ENCODE peak calls at places on chromosomes 3 and 15, in four cellular contexts. W, P, E and D are unnamed samples. For H3K4me1 and H3K36me3, the result is how much of the 10 kb centered on the place peaks cover.

GRCh38 chr15:33547876-33548275 is 237.1 kb downstream of the RYR3 start:
- DNase-seq in E (no peak), W (peak), P (no peak), D (no peak)

GRCh38 chr3:76495216-76495615 is 544.7 kb upstream of the ROBO2 start:
- DNase-seq in P (no peak), W (no peak), E (no peak), D (no peak)

GRCh38 chr15:56428821-56429458 is 36.0 kb downstream of the MNS1 start:
- DNase-seq in P (no peak), W (peak), E (no peak), D (no peak)

GRCh38 chr3:138559134-138559533 is 34.9 kb downstream of the CEP70 start:
- DNase-seq in W (no peak), P (no peak), E (no peak), D (no peak)

GRCh38 chr3:46027736-46028397 is 584 bp upstream of the XCR1 start:
- DNase-seq in P (no peak), W (no peak), E (no peak), D (no peak)

GRCh38 chr3:115436767-115437301 is 186.5 kb upstream of the GAP43 start:
- DNase-seq in W (peak), P (no peak), E (no peak), D (no peak)

GRCh38 chr3:49173792-49174170 is 2.4 kb downstream of the KLHDC8B start:
- DNase-seq in E (no peak), P (no peak), W (no peak), D (peak)

GRCh38 chr3:155079795-155080546 is at the start of gene MME:
- DNase-seq in E (peak), W (peak), P (no peak), D (peak)

GRCh38 chr15:34588046-34588674 is 4.7 kb upstream of the GOLGA8B start:
- DNase-seq in P (no peak), E (peak), W (peak), D (no peak)

GRCh38 chr15:36403351-36403750 is 176.1 kb upstream of the CDIN1 start:
- DNase-seq in P (no peak), W (no peak), E (no peak), D (no peak)

GRCh38 chr15:29852201-29852600 is 29.9 kb upstream of the TJP1 start:
- DNase-seq in E (no peak), W (no peak), P (no peak), D (no peak)

GRCh38 chr3:181723064-181723463 is 11.3 kb downstream of the SOX2 start:
- DNase-seq in W (no peak), E (no peak), P (no peak), D (no peak)

GRCh38 chr15:84685304-84685703 is 27.3 kb upstream of the NMB start:
- DNase-seq in P (peak), E (no peak), W (no peak), D (peak)

GRCh38 chr3:175005881-175006280 is 146.7 kb downstream of the NAALADL2 start:
- DNase-seq in W (no peak), E (no peak), P (no peak), D (no peak)

GRCh38 chr3:122921791-122922651 is 105.5 kb downstream of the SEMA5B start:
- DNase-seq in W (no peak), E (no peak), P (peak), D (no peak)

GRCh38 chr3:131402391-131403039 is 20.9 kb downstream of the NUDT16 start:
- DNase-seq in P (no peak), E (no peak), W (peak), D (no peak)

GRCh38 chr15:33194237-33194636 is 277 bp downstream of the FMN1 start:
- DNase-seq in E (no peak), W (no peak), P (no peak), D (no peak)

GRCh38 chr3:21752749-21753347 is 1.8 kb upstream of the ZNF385D start:
- DNase-seq in E (no peak), W (peak), P (no peak), D (no peak)

GRCh38 chr3:195062866-195063540 is 208.0 kb downstream of the XXYLT1 start:
- DNase-seq in E (no peak), P (no peak), W (no peak), D (no peak)

GRCh38 chr3:109355625-109356441 is 18.5 kb upstream of the DPPA4 start:
- DNase-seq in P (no peak), E (no peak), W (no peak), D (no peak)

GRCh38 chr15:38216763-38217162 is 35.9 kb upstream of the SPRED1 start:
- DNase-seq in E (no peak), W (no peak), P (no peak), D (no peak)

GRCh38 chr3:129890125-129890524 is 3.4 kb downstream of the TMCC1 start:
- DNase-seq in W (peak), P (no peak), E (peak), D (no peak)

GRCh38 chr15:50192926-50193595 is 11.1 kb downstream of the SLC27A2 start:
- DNase-seq in W (no peak), E (no peak), P (no peak), D (no peak)

GRCh38 chr3:123586966-123587365 is 2.1 kb upstream of the HACD2 start:
- DNase-seq in W (no peak), P (no peak), E (no peak), D (no peak)

GRCh38 chr3:162441716-162442115 is 945.1 kb downstream of the OTOL1 start:
- DNase-seq in E (no peak), P (no peak), W (no peak), D (no peak)

GRCh38 chr3:25576836-25577454 is 87.8 kb downstream of the TOP2B start:
- DNase-seq in P (no peak), E (no peak), W (no peak), D (no peak)

GRCh38 chr15:42141795-42142667 is 14.4 kb downstream of the PLA2G4F start:
- DNase-seq in E (no peak), W (no peak), P (peak), D (no peak)

GRCh38 chr3:113254171-113254947 is 43.0 kb downstream of the BOC start:
- DNase-seq in W (no peak), E (no peak), P (no peak), D (no peak)

GRCh38 chr3:62237296-62237948 is 135.9 kb downstream of the FEZF2 start:
- DNase-seq in E (no peak), P (no peak), W (no peak), D (no peak)

GRCh38 chr3:131386429-131386926 is 4.9 kb downstream of the NUDT16 start:
- DNase-seq in W (peak), E (peak), P (peak), D (peak)

GRCh38 chr3:146308222-146308621 is 57.3 kb upstream of the PLSCR4 start:
- DNase-seq in E (no peak), W (peak), P (no peak), D (no peak)

GRCh38 chr3:138196023-138196422 is 8.9 kb downstream of the ARMC8 start:
- DNase-seq in E (no peak), W (no peak), P (no peak), D (no peak)

GRCh38 chr3:134102976-134103375 is 73.3 kb upstream of the SLCO2A1 start:
- DNase-seq in P (no peak), E (no peak), W (no peak), D (no peak)

GRCh38 chr3:120820748-120821147 is 78.2 kb downstream of the GTF2E1 start:
- DNase-seq in E (no peak), W (no peak), P (no peak), D (no peak)

GRCh38 chr3:124586126-124587052 is 143.9 kb upstream of the UMPS start:
- DNase-seq in E (peak), W (no peak), P (no peak), D (no peak)

DNA sequence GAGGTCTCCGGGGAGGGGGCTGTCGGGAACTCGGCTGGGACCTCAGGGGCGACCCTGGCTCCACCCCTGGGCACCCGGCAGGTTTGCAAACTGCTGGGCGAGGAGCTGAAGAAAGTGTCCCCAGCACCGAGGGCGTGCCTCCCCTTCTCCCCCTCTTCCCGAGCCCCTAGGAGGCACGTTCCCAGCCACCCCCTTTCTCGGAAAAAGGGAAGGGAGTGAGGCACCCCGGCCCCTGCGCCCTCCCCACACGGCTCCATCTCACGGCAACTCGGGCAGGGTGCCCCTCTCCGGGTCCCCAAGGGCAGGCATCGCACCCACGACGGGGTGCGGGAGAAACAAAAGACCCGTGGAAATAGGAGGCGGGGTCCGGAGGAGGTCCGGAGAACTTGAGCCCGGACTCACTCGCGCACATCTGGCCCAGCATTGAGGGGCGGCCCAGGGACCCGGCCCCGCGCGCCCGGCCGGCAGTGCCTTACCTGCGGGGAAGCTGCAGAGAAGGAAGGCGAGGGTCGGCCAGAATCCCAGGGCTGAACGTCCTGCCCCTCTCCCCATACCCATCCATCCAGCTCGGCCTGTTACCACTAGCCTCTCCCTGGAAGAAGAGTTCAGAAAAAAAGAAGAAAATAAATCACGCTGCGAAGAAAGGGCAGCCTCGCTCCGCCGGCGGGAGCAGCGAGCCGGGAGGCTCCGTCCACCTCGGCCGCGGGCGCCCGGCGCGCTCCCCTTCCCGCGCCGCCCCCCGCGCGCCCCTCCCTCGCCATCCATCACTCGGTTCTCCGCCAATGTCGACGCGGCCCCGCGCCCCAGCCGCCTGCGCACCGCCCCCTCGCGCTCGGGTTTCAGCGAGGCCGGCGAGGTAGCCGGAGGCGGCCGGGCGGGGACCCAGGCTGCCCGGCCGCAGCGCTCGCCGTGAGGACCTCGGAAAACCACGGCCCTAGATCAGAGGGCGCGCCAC is 16.3 kb downstream of the RGMA start:
- DNase-seq in P (peak), W (peak), E (peak), D (peak)
- H3K4me1 ChIP-seq in P (under half), W (under half), E (under half), D (half or more)

DNA sequence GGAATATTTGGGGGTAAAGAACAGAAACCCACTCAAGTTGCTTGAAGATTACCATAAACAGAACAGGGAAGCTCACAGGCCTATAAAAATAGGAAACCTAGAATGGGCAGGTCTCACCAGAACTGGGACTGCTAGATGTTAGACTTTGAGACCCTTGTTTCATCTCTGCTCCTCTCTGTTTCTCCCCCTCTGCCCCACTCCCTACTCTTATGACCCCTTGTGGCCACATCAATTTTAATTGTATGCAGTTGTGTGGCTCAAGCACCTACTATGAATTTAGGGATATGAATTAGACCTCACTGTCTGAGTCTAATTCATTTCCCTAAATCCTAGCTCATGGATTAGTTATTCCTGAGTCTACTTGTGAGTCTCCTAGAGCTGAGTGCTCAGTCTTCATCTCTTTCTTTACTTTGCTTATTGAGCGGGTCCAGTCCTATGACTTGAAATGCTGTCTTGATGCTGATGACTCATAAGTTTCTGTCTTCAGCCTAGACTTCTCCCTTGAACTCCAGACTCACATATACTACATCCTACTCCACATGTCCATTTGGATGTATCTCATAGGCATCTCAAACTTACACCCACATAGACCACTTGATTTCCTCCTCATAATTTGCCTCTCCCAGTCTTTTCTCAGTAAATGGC is 78.7 kb downstream of the ITPR1 start:
- DNase-seq in E (no peak), P (no peak), W (peak), D (no peak)
- TF ChIP-seq CTCF in E (no peak), P (no peak), W (peak), D (peak)

DNA sequence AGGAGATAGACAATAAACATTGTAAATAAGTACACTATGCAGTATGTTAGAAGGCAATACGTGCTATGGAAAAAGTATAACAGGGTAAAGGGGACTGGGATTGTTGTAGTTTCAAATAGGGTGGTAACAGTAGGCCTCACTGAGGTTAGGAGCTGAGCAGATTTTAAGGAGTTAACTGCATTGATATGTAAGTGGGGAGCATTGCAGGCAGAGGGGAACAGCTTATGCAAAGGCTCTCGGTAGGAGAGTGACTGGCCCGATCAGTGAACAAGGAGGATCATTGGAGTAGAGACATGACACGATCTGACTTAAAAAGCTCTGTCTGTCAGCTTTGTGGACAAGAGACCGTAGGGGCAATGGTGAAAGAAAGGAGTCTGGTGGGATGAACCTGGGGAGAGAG is 46.8 kb downstream of the PCCB start:
- DNase-seq in E (no peak), W (no peak), P (no peak), D (no peak)
- H3K36me3 ChIP-seq in E (under half), W (under half), P (under half), D (half or more)

DNA sequence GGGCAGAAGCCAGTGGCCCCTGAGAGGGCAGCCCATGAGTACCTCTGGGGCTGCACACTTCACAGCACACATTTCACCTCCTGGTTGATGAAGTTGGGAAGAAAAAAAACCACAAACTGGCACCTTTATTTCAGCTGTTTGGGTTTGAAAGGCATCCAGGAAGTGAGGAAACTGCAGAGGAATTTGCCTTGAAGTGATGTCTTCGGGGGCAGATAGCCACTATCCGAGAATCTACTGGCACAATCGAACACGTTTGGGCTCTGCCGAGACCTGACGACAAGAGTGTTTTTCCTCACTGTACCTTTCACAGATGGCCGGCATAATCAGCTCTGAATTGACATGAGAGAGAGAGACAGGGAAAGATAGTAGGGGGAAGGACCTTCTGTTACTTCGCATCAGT is 59.7 kb downstream of the LRIG1 start:
- DNase-seq in E (no peak), P (no peak), W (peak), D (no peak)
- H3K4me1 ChIP-seq in E (half or more), P (under half), W (under half), D (half or more)

DNA sequence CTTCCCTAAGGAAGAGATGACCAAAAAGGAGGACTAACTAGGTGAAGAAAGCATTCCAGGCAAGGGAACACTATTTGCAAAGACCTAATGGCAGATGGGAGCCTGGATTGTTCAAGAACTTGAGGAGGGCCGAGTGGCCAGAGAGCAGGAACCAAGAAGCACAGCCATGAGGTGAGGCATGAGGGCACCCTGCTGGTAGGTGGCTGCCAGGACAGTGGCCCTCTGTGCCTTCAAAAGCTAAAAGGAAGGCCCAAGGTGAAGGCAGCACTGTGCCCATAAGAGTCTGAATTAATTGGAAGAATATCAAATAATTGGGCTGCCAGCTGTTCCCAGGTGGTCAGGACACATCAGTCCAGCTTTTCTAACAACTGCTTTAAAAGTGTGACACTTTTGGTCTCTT is 27.9 kb upstream of the CTDSPL start:
- DNase-seq in P (no peak), E (no peak), W (no peak), D (no peak)
- TF ChIP-seq CTCF in P (no peak), E (no peak), W (no peak), D (peak)

GRCh38 chr3:42190701-42191442 is 75.1 kb downstream of the CCK start:
- DNase-seq in P (no peak), E (peak), W (peak), D (no peak)
- H3K36me3 ChIP-seq in P (under half), E (under half), W (under half), D (under half)

GRCh38 chr15:40097968-40098476 is 10.7 kb downstream of the BMF start:
- DNase-seq in E (peak), P (peak), W (peak), D (peak)

GRCh38 chr15:40098489-40099261 is 10.0 kb downstream of the BMF start:
- DNase-seq in E (peak), P (peak), W (peak), D (peak)

GRCh38 chr15:40103124-40103858 is 5.4 kb downstream of the BMF start:
- DNase-seq in W (peak), E (peak), P (peak), D (peak)

GRCh38 chr15:40100947-40101905 is 7.5 kb downstream of the BMF start:
- DNase-seq in E (no peak), W (no peak), P (peak), D (no peak)

GRCh38 chr15:40100133-40100946 is 8.3 kb downstream of the BMF start:
- DNase-seq in E (peak), P (no peak), W (no peak), D (no peak)
- H3K4me1 ChIP-seq in E (half or more), P (under half), W (under half), D (half or more)

GRCh38 chr15:89501646-89502045 is 5.3 kb upstream of the RHCG start:
- DNase-seq in P (no peak), E (no peak), W (no peak), D (no peak)

GRCh38 chr15:89498574-89498906 is 2.2 kb upstream of the RHCG start:
- DNase-seq in E (no peak), W (no peak), P (no peak), D (no peak)

GRCh38 chr15:89499156-89499555 is 2.8 kb upstream of the RHCG start:
- DNase-seq in P (peak), W (no peak), E (no peak), D (no peak)

GRCh38 chr15:89502867-89503595 is 6.6 kb upstream of the RHCG start:
- DNase-seq in W (no peak), P (no peak), E (no peak), D (no peak)

GRCh38 chr15:89500397-89501270 is 4.3 kb upstream of the RHCG start:
- DNase-seq in W (no peak), P (peak), E (no peak), D (no peak)
- TF ChIP-seq CTCF in W (no peak), P (no peak), E (no peak), D (no peak)

DNA sequence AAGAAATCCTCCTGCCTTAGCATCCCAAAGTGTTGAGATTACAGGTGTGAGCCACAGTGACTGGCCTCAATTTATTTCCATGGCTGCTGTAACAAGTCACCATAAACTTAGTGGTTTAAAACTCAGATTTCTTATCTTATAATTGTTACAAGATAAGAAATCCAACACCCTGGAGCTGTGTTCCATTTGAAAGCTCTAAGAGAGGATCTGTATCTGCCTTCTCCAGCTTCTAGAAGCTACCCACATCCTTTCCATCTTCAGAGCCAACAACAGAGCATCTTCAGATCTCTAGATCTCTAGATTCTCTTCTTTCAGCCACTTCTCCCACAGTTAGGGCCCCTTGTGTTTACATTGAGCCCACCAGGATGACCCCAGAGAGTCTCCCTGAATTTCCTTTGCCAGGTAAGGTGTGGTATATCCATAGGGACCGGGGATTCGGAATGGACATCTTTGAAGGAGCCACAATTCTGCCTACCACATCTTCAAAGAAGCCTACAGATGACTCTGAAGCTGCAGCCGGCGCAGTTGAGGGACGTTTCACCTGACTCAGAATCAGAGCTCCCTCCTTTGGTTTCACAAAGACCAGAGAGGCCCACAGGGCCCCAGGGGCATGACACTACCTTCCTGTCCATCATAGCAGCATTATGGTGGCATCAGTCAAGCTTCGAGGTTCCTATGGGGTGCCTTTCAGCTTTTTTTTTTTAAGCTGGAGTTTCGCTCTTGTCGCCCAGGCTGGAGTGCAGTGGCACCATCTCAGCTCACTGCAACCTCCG is 87.0 kb upstream of the IGF1R start:
- DNase-seq in E (no peak), P (no peak), W (no peak), D (no peak)
- H3K36me3 ChIP-seq in E (under half), P (under half), W (under half), D (under half)

GRCh38 chr3:73036694-73037368 is 24.6 kb upstream of the EBLN2 start:
- DNase-seq in W (peak), E (no peak), P (no peak), D (no peak)
- H3K4me1 ChIP-seq in W (under half), E (under half), P (under half), D (half or more)